ENCODE peak calls at places on chromosome 18, in ten cellular contexts. B, I, J, D, M, C, X, W, E and Q are unnamed samples.

GRCh38 chr18:25001803-25002202 is 350.2 kb downstream of the ZNF521 start:
- DNase-seq in B (no peak), I (no peak), J (no peak), D (no peak), M (no peak), C (no peak), X (no peak), W (no peak), E (no peak), Q (no peak)

GRCh38 chr18:48914581-48915251 is 36.0 kb downstream of the SMAD7 start:
- DNase-seq in B (no peak), I (no peak), J (no peak), D (no peak), M (no peak), C (no peak), X (no peak), W (no peak), E (no peak), Q (no peak)

GRCh38 chr18:830315-830901 is 18.4 kb upstream of the YES1 start:
- DNase-seq in B (no peak), I (peak), J (no peak), D (no peak), M (peak), C (no peak), X (no peak), W (no peak), E (no peak), Q (peak)

GRCh38 chr18:57437782-57438668 is 2.9 kb downstream of the ONECUT2 start:
- DNase-seq in B (peak), I (no peak), J (peak), D (no peak), M (no peak), C (peak), X (no peak), W (peak), E (no peak), Q (peak)

GRCh38 chr18:59861009-59861408 is 38.8 kb upstream of the PMAIP1 start:
- DNase-seq in B (peak), I (no peak), J (no peak), D (no peak), M (no peak), C (no peak), X (no peak), W (no peak), E (no peak), Q (no peak)

GRCh38 chr18:35697869-35698268 is 116.3 kb downstream of the GALNT1 start:
- DNase-seq in B (no peak), I (no peak), J (no peak), D (no peak), M (no peak), C (no peak), X (no peak), W (no peak), E (no peak), Q (peak)

GRCh38 chr18:51655327-51655698 is 457.8 kb upstream of the MEX3C start:
- DNase-seq in B (no peak), I (peak), J (no peak), D (no peak), M (no peak), C (no peak), X (no peak), W (no peak), E (no peak), Q (no peak)

GRCh38 chr18:497688-498087 is 2.8 kb downstream of the COLEC12 start:
- DNase-seq in B (no peak), I (no peak), J (no peak), D (no peak), M (no peak), C (no peak), X (no peak), W (no peak), E (no peak), Q (no peak)

GRCh38 chr18:64275593-64276309 is 126.9 kb upstream of the LINC00305 start:
- DNase-seq in B (no peak), I (no peak), J (no peak), D (no peak), M (no peak), C (no peak), X (no peak), W (no peak), E (no peak), Q (no peak)

GRCh38 chr18:4631239-4631638 is 176.1 kb upstream of the DLGAP1 start:
- DNase-seq in B (no peak), I (no peak), J (no peak), D (no peak), M (no peak), C (no peak), X (no peak), W (no peak), E (no peak), Q (peak)

GRCh38 chr18:57444301-57444759 is 9.2 kb downstream of the ONECUT2 start:
- DNase-seq in B (no peak), I (no peak), J (no peak), D (no peak), M (no peak), C (peak), X (no peak), W (no peak), E (no peak), Q (no peak)

GRCh38 chr18:4433762-4434161 is 21.3 kb downstream of the DLGAP1 start:
- DNase-seq in B (no peak), I (peak), J (no peak), D (no peak), M (no peak), C (no peak), X (no peak), W (no peak), E (no peak), Q (peak)